ENCODE peak calls at places on chromosomes 3 and 15, in five cellular contexts. One of them, this sample, is unnamed.

GRCh38 chr15:69568621-69569020 is 116.0 kb downstream of the RPLP1 start:
- DNase-seq in iPS DF 19.7: no peak
- DNase-seq in activated T-cell treated with anti-CD3 and anti-CD28 coated beads for 24 hours: no peak
- DNase-seq in stimulated activated CD8-positive, alpha-beta memory T cell treated with anti-CD3 and anti-CD28 coated beads, Interleukin-7, amount 100 ng/mL, for 1 hour: no peak
- DNase-seq in endothelial cell: no peak
- DNase-seq in this sample: peak; percentile 68

GRCh38 chr15:75455982-75456531 is 4.6 kb upstream of the SIN3A start:
- DNase-seq in iPS DF 19.7: no peak
- DNase-seq in activated T-cell treated with anti-CD3 and anti-CD28 coated beads for 24 hours: peak; percentile 37
- DNase-seq in stimulated activated CD8-positive, alpha-beta memory T cell treated with anti-CD3 and anti-CD28 coated beads, Interleukin-7, amount 100 ng/mL, for 1 hour: peak; percentile 7
- DNase-seq in endothelial cell: peak; percentile 37
- DNase-seq in this sample: peak; percentile 40

GRCh38 chr15:37765809-37766208 is 168.6 kb upstream of the TMCO5A start:
- DNase-seq in iPS DF 19.7: no peak
- DNase-seq in activated T-cell treated with anti-CD3 and anti-CD28 coated beads for 24 hours: no peak
- DNase-seq in stimulated activated CD8-positive, alpha-beta memory T cell treated with anti-CD3 and anti-CD28 coated beads, Interleukin-7, amount 100 ng/mL, for 1 hour: no peak
- DNase-seq in endothelial cell: peak; percentile 22
- DNase-seq in this sample: peak; percentile 7

GRCh38 chr15:58165661-58166060 is 27.5 kb downstream of the AQP9 start:
- DNase-seq in iPS DF 19.7: no peak
- DNase-seq in activated T-cell treated with anti-CD3 and anti-CD28 coated beads for 24 hours: no peak
- DNase-seq in stimulated activated CD8-positive, alpha-beta memory T cell treated with anti-CD3 and anti-CD28 coated beads, Interleukin-7, amount 100 ng/mL, for 1 hour: no peak
- DNase-seq in endothelial cell: no peak
- DNase-seq in this sample: peak; percentile 43

GRCh38 chr15:57456559-57456958 is 80.3 kb downstream of the CGNL1 start:
- DNase-seq in iPS DF 19.7: no peak
- DNase-seq in activated T-cell treated with anti-CD3 and anti-CD28 coated beads for 24 hours: no peak
- DNase-seq in stimulated activated CD8-positive, alpha-beta memory T cell treated with anti-CD3 and anti-CD28 coated beads, Interleukin-7, amount 100 ng/mL, for 1 hour: no peak
- DNase-seq in endothelial cell: no peak
- DNase-seq in this sample: no peak

GRCh38 chr3:166211451-166211850 is 374.2 kb upstream of the BCHE start:
- DNase-seq in iPS DF 19.7: no peak
- DNase-seq in activated T-cell treated with anti-CD3 and anti-CD28 coated beads for 24 hours: no peak
- DNase-seq in stimulated activated CD8-positive, alpha-beta memory T cell treated with anti-CD3 and anti-CD28 coated beads, Interleukin-7, amount 100 ng/mL, for 1 hour: no peak
- DNase-seq in endothelial cell: no peak
- DNase-seq in this sample: no peak

GRCh38 chr15:49045691-49046112 is 544 bp downstream of the SECISBP2L start:
- DNase-seq in iPS DF 19.7: no peak
- DNase-seq in activated T-cell treated with anti-CD3 and anti-CD28 coated beads for 24 hours: peak; percentile 7
- DNase-seq in stimulated activated CD8-positive, alpha-beta memory T cell treated with anti-CD3 and anti-CD28 coated beads, Interleukin-7, amount 100 ng/mL, for 1 hour: no peak
- DNase-seq in endothelial cell: peak; percentile 45
- DNase-seq in this sample: peak; percentile 44

GRCh38 chr3:144073698-144074097 is 102.1 kb downstream of the DIPK2A start:
- DNase-seq in iPS DF 19.7: no peak
- DNase-seq in activated T-cell treated with anti-CD3 and anti-CD28 coated beads for 24 hours: no peak
- DNase-seq in stimulated activated CD8-positive, alpha-beta memory T cell treated with anti-CD3 and anti-CD28 coated beads, Interleukin-7, amount 100 ng/mL, for 1 hour: no peak
- DNase-seq in endothelial cell: no peak
- DNase-seq in this sample: no peak

GRCh38 chr15:49038382-49038781 is 7.9 kb downstream of the SECISBP2L start:
- DNase-seq in iPS DF 19.7: no peak
- DNase-seq in activated T-cell treated with anti-CD3 and anti-CD28 coated beads for 24 hours: no peak
- DNase-seq in stimulated activated CD8-positive, alpha-beta memory T cell treated with anti-CD3 and anti-CD28 coated beads, Interleukin-7, amount 100 ng/mL, for 1 hour: no peak
- DNase-seq in endothelial cell: no peak
- DNase-seq in this sample: peak; percentile 27

GRCh38 chr3:194720048-194720447 is 34.4 kb downstream of the FAM43A start:
- DNase-seq in iPS DF 19.7: no peak
- DNase-seq in activated T-cell treated with anti-CD3 and anti-CD28 coated beads for 24 hours: no peak
- DNase-seq in stimulated activated CD8-positive, alpha-beta memory T cell treated with anti-CD3 and anti-CD28 coated beads, Interleukin-7, amount 100 ng/mL, for 1 hour: no peak
- DNase-seq in endothelial cell: no peak
- DNase-seq in this sample: no peak

GRCh38 chr3:187396661-187397060 is 28.5 kb downstream of the RTP4 start:
- DNase-seq in iPS DF 19.7: no peak
- DNase-seq in activated T-cell treated with anti-CD3 and anti-CD28 coated beads for 24 hours: no peak
- DNase-seq in stimulated activated CD8-positive, alpha-beta memory T cell treated with anti-CD3 and anti-CD28 coated beads, Interleukin-7, amount 100 ng/mL, for 1 hour: no peak
- DNase-seq in endothelial cell: no peak
- DNase-seq in this sample: no peak

This sample was measured in fibroblast of mammary gland.